ENCODE peak calls at places on chromosome 6, in four cellular contexts. N, Z, A and M are unnamed samples.

GRCh38 chr6:36618366-36619355 is 24.5 kb downstream of the SRSF3 start:
- DNase-seq in Z (no peak), A (no peak), N (no peak), M (no peak)

GRCh38 chr6:16660157-16660497 is 101.1 kb downstream of the ATXN1 start:
- DNase-seq in N (no peak), Z (no peak), A (no peak), M (no peak)

GRCh38 chr6:167819640-167820039 is 7.1 kb upstream of the AFDN start:
- DNase-seq in N (no peak), Z (no peak), A (no peak), M (no peak)

GRCh38 chr6:26218824-26219223 is 131.6 kb downstream of the HFE start:
- DNase-seq in N (no peak), Z (no peak), A (no peak), M (no peak)

GRCh38 chr6:38501931-38502330 is 137.8 kb downstream of the BTBD9 start:
- DNase-seq in A (no peak), Z (no peak), N (no peak), M (no peak)

GRCh38 chr6:122063761-122064160 is 335.7 kb upstream of the HSF2 start:
- DNase-seq in N (no peak), A (no peak), Z (no peak), M (no peak)

GRCh38 chr6:128600397-128600951 is 80.1 kb upstream of the PTPRK start:
- DNase-seq in A (no peak), N (no peak), Z (no peak), M (no peak)

GRCh38 chr6:82953871-82954270 is 111.8 kb downstream of the UBE3D start:
- DNase-seq in Z (no peak), N (no peak), A (peak; percentile 22), M (no peak)

GRCh38 chr6:7424967-7425807 is 35.6 kb downstream of the RIOK1 start:
- DNase-seq in Z (no peak), N (no peak), A (no peak), M (no peak)

GRCh38 chr6:143223895-143224294 is 163.2 kb downstream of the AIG1 start:
- DNase-seq in A (no peak), N (no peak), Z (no peak), M (no peak)

GRCh38 chr6:7108964-7109836 is 1.4 kb downstream of the RREB1 start:
- DNase-seq in A (peak; percentile 61), Z (peak; percentile 57), N (peak; percentile 76), M (no peak)

GRCh38 chr6:170212051-170212756 is 78.7 kb downstream of the DLL1 start:
- DNase-seq in A (peak; percentile 6), Z (peak; percentile 33), N (peak; percentile 53), M (no peak)
- TF ChIP-seq CTCF in A (no peak), Z (no peak), N (no peak), M (no peak)

GRCh38 chr6:166151798-166152197 is 15.9 kb downstream of the TBXT start:
- DNase-seq in N (no peak), Z (no peak), A (no peak), M (no peak)

GRCh38 chr6:166157930-166158617 is 9.6 kb downstream of the TBXT start:
- DNase-seq in N (no peak), A (no peak), Z (no peak), M (no peak)

GRCh38 chr6:166162599-166163342 is 4.9 kb downstream of the TBXT start:
- DNase-seq in N (no peak), Z (no peak), A (no peak), M (no peak)

GRCh38 chr6:166152660-166153059 is 15.0 kb downstream of the TBXT start:
- DNase-seq in A (no peak), N (no peak), Z (no peak), M (no peak)

GRCh38 chr6:166156942-166157341 is 10.7 kb downstream of the TBXT start:
- DNase-seq in N (no peak), Z (no peak), A (no peak), M (no peak)
- TF ChIP-seq CTCF in N (peak; percentile 23), Z (no peak), A (no peak), M (no peak)

GRCh38 chr6:145093226-145093625 is 642.1 kb downstream of the EPM2A start:
- DNase-seq in A (no peak), Z (no peak), N (no peak), M (no peak)

GRCh38 chr6:145092554-145092953 is 642.8 kb downstream of the EPM2A start:
- DNase-seq in Z (no peak), N (no peak), A (no peak), M (no peak)

GRCh38 chr6:145091827-145092164 is 643.5 kb downstream of the EPM2A start:
- DNase-seq in N (no peak), A (no peak), Z (no peak), M (no peak)

GRCh38 chr6:145099713-145100112 is 635.6 kb downstream of the EPM2A start:
- DNase-seq in A (no peak), Z (no peak), N (no peak), M (no peak)

DNA sequence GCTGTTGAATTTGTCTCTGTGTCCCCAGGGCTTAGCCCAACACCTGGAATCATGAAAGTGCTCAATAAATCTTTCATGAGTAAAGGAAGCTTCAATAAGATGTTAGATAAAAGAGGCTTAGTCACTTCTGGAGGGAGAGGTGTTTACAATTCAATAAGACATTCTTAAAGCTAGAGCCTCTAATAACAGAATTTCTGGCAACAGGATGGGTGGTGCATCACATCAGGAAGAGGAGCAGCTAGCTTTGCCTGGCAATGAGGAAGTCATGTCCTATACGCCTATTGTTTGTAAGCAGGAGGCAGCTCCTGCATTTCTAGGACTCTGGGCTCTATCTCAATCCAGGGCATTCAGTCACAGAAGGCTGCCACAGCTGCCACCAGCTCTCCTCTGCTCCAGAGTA is 638.5 kb downstream of the EPM2A start:
- DNase-seq in Z (no peak), A (no peak), N (no peak), M (no peak)
- TF ChIP-seq CTCF in Z (no peak), A (no peak), N (no peak), M (no peak)

GRCh38 chr6:28981391-28981832 is 23.7 kb downstream of the ZNF311 start:
- DNase-seq in N (no peak), Z (peak; percentile 88), A (peak; percentile 74), M (no peak)

GRCh38 chr6:28981833-28982475 is 23.2 kb downstream of the ZNF311 start:
- DNase-seq in A (peak; percentile 85), N (peak; percentile 84), Z (peak; percentile 91), M (no peak)

GRCh38 chr6:28979679-28980078 is 25.4 kb downstream of the ZNF311 start:
- DNase-seq in A (no peak), N (no peak), Z (no peak), M (no peak)

GRCh38 chr6:28980137-28980796 is 24.8 kb downstream of the ZNF311 start:
- DNase-seq in A (no peak), N (no peak), Z (no peak), M (no peak)

DNA sequence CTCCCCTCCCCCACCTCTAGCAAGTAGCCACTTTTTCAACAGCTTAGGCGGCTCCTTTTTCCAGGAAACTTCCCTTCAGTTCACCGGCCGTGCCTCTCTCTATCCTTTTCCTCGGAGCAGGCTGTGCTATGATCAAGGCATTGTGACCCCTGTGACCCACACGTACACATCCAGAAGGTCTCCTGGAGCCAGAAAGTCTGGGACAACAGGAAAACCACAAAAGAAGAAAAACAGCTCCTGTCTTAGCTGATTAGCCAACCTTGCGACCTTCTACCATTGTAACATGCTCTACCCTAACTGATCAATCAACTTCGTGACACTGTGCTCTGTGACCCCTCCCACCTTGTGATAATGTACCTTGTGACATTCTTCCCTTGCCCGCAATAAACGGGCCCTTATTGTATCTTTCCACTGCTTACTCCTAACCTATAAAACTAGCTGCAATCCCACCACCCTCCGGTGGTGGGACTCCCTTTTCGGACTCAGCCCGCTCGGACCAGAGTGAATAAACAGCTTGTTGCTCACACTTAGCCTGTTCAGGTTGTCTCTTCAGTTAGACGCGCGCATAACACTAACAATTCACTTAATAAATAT is 24.2 kb downstream of the ZNF311 start:
- DNase-seq in A (peak; percentile 64), Z (peak; percentile 73), N (no peak), M (no peak)
- TF ChIP-seq CTCF in A (peak; percentile 33), Z (peak; percentile 69), N (peak; percentile 28), M (peak; percentile 2)

DNA sequence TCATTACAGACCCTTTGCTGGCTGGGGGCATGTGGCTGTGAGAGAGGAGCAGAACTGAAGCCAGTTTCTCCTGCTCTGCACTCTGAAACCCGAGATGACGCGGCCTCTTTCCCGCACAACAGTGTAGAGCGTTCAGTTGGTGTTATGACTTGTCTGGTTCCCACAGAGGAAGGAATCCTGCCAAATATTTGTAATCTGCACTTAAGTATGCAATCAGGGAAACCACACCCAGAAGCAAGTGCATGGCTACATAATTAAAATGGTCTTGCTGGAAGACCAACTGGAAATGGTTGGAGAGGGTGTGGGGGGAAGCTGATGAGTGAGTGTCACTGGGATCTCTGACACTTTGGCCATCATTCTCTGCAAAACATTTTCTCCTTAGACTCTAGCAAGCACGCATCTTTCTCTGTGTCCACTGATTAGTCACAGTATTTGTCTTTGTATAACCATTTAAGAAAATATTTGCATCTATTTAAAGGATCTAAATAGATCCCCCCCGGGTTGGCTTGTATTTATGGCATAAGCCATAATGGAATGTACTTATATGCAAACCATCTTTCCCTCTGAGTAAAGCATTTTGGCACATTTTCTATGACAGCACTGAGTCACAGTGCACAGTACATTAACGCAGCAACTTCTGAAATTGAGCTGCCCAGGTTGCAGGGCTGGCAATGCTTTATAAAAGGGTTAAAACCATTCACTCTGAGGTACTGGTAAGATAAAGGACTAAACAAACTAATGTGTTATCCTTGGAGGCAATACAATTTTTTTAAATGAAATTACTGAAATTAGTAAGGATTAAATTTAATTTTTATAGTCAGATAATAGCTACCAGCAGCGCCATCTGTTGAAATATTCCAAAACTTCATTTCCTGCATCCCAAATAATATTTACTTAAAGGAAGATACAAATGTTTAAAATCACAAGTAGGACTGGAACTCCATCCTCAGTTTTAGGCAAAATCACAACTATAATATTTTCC is 76.7 kb downstream of the FOXC1 start:
- DNase-seq in N (no peak), A (no peak), Z (no peak), M (no peak)
- TF ChIP-seq CTCF in N (no peak), A (no peak), Z (peak; percentile 27), M (peak; percentile 23)

GRCh38 chr6:96015321-96015790 is 418 bp upstream of the FUT9 start:
- DNase-seq in A (no peak), Z (peak; percentile 50), N (no peak), M (peak; percentile 13)
- TF ChIP-seq CTCF in A (no peak), Z (no peak), N (no peak), M (peak; percentile 7)

GRCh38 chr6:47241742-47242482 is 67.8 kb downstream of the TNFRSF21 start:
- DNase-seq in Z (no peak), A (no peak), N (no peak), M (no peak)
- TF ChIP-seq CTCF in Z (no peak), A (no peak), N (no peak), M (no peak)

DNA sequence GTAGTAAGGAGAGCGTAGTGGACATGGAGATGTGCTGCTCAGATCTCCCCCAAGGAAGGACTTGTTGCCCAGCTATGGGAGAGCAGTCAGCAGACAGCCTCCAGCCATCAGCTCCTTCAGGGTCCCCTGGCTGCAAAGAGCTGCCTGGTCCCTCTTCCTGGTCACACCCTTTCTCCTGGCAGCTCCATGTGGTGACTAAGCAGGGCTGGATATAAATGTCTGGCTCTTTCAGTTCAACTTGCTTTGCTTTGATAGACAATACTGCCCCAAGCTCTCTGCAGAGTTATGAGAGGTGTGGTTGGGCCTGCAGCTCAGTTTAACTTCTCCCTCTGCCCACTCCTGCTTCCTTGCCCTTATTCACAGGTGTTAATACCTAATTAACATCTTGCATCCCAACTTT is 64.1 kb upstream of the DDR1 start:
- DNase-seq in N (no peak), A (no peak), Z (no peak), M (no peak)
- TF ChIP-seq CTCF in N (no peak), A (no peak), Z (no peak), M (no peak)

GRCh38 chr6:129773304-129773703 is 63.3 kb upstream of the ARHGAP18 start:
- DNase-seq in N (no peak), A (no peak), Z (no peak), M (no peak)
- TF ChIP-seq CTCF in N (no peak), A (no peak), Z (no peak), M (no peak)